ENCODE peak calls at places on chromosome 13, in eight cellular contexts. One of them, this sample, is unnamed.

GRCh38 chr13:28349371-28349770 is 145.6 kb downstream of the FLT1 start:
- DNase-seq in neural progenitor cell: no peak
- DNase-seq in brain microvascular endothelial cell: no peak
- DNase-seq in pancreas: no peak
- DNase-seq in fibroblast of pulmonary artery: no peak
- DNase-seq in mucosa of descending colon: no peak
- DNase-seq in colonic mucosa: no peak
- DNase-seq in astrocyte of the spinal cord: no peak
- DNase-seq in this sample: no peak

GRCh38 chr13:110195547-110196485 is 111.1 kb downstream of the COL4A1 start:
- DNase-seq in mucosa of descending colon: no peak
- DNase-seq in brain microvascular endothelial cell: no peak
- DNase-seq in fibroblast of pulmonary artery: no peak
- DNase-seq in pancreas: no peak
- DNase-seq in colonic mucosa: no peak
- DNase-seq in astrocyte of the spinal cord: no peak
- DNase-seq in neural progenitor cell: no peak
- DNase-seq in this sample: no peak

GRCh38 chr13:21522130-21522529 is 63.0 kb upstream of the ZDHHC20 start:
- DNase-seq in colonic mucosa: no peak
- DNase-seq in fibroblast of pulmonary artery: no peak
- DNase-seq in neural progenitor cell: no peak
- DNase-seq in pancreas: no peak
- DNase-seq in brain microvascular endothelial cell: no peak
- DNase-seq in astrocyte of the spinal cord: no peak
- DNase-seq in mucosa of descending colon: no peak
- DNase-seq in this sample: no peak

GRCh38 chr13:41411536-41411935 is 45.8 kb upstream of the RGCC start:
- DNase-seq in colonic mucosa: no peak
- DNase-seq in astrocyte of the spinal cord: peak
- DNase-seq in fibroblast of pulmonary artery: peak
- DNase-seq in mucosa of descending colon: peak
- DNase-seq in brain microvascular endothelial cell: peak
- DNase-seq in pancreas: no peak
- DNase-seq in neural progenitor cell: peak
- DNase-seq in this sample: peak

GRCh38 chr13:110306340-110306959 is 507 bp downstream of the COL4A1 start:
- DNase-seq in astrocyte of the spinal cord: no peak
- DNase-seq in fibroblast of pulmonary artery: peak
- DNase-seq in brain microvascular endothelial cell: no peak
- DNase-seq in pancreas: no peak
- DNase-seq in colonic mucosa: no peak
- DNase-seq in neural progenitor cell: peak
- DNase-seq in mucosa of descending colon: no peak
- DNase-seq in this sample: no peak

GRCh38 chr13:109191422-109191821 is 562.0 kb downstream of the MYO16 start:
- DNase-seq in astrocyte of the spinal cord: no peak
- DNase-seq in neural progenitor cell: no peak
- DNase-seq in pancreas: no peak
- DNase-seq in mucosa of descending colon: no peak
- DNase-seq in fibroblast of pulmonary artery: peak
- DNase-seq in colonic mucosa: no peak
- DNase-seq in brain microvascular endothelial cell: no peak
- DNase-seq in this sample: no peak

GRCh38 chr13:37460211-37460610 is 138.4 kb downstream of the POSTN start:
- DNase-seq in fibroblast of pulmonary artery: no peak
- DNase-seq in mucosa of descending colon: no peak
- DNase-seq in astrocyte of the spinal cord: no peak
- DNase-seq in colonic mucosa: no peak
- DNase-seq in pancreas: no peak
- DNase-seq in brain microvascular endothelial cell: no peak
- DNase-seq in neural progenitor cell: no peak
- DNase-seq in this sample: no peak

GRCh38 chr13:50685491-50685890 is 158.0 kb downstream of the DLEU7 start:
- DNase-seq in mucosa of descending colon: peak
- DNase-seq in fibroblast of pulmonary artery: peak
- DNase-seq in astrocyte of the spinal cord: peak
- DNase-seq in pancreas: peak
- DNase-seq in brain microvascular endothelial cell: peak
- DNase-seq in neural progenitor cell: peak
- DNase-seq in colonic mucosa: peak
- DNase-seq in this sample: peak

GRCh38 chr13:40187324-40187795 is 479.1 kb downstream of the FOXO1 start:
- DNase-seq in colonic mucosa: no peak
- DNase-seq in pancreas: no peak
- DNase-seq in astrocyte of the spinal cord: no peak
- DNase-seq in brain microvascular endothelial cell: no peak
- DNase-seq in mucosa of descending colon: peak
- DNase-seq in neural progenitor cell: no peak
- DNase-seq in fibroblast of pulmonary artery: no peak
- DNase-seq in this sample: no peak

GRCh38 chr13:60922526-60923231 is 493.0 kb downstream of the PCDH20 start:
- DNase-seq in mucosa of descending colon: no peak
- DNase-seq in pancreas: no peak
- DNase-seq in brain microvascular endothelial cell: no peak
- DNase-seq in fibroblast of pulmonary artery: no peak
- DNase-seq in astrocyte of the spinal cord: no peak
- DNase-seq in neural progenitor cell: no peak
- DNase-seq in colonic mucosa: no peak
- DNase-seq in this sample: no peak

GRCh38 chr13:49494645-49495044 is 1.1 kb upstream of the PHF11 start:
- DNase-seq in fibroblast of pulmonary artery: no peak
- DNase-seq in colonic mucosa: no peak
- DNase-seq in astrocyte of the spinal cord: no peak
- DNase-seq in mucosa of descending colon: no peak
- DNase-seq in neural progenitor cell: no peak
- DNase-seq in brain microvascular endothelial cell: no peak
- DNase-seq in pancreas: no peak
- DNase-seq in this sample: no peak

GRCh38 chr13:80030491-80030890 is 310.4 kb downstream of the SPRY2 start:
- DNase-seq in brain microvascular endothelial cell: no peak
- DNase-seq in fibroblast of pulmonary artery: peak
- DNase-seq in pancreas: no peak
- DNase-seq in colonic mucosa: peak
- DNase-seq in mucosa of descending colon: peak
- DNase-seq in astrocyte of the spinal cord: no peak
- DNase-seq in neural progenitor cell: peak
- DNase-seq in this sample: peak

GRCh38 chr13:85031771-85032170 is 767.4 kb downstream of the SLITRK6 start:
- DNase-seq in brain microvascular endothelial cell: no peak
- DNase-seq in fibroblast of pulmonary artery: no peak
- DNase-seq in colonic mucosa: no peak
- DNase-seq in pancreas: no peak
- DNase-seq in astrocyte of the spinal cord: no peak
- DNase-seq in mucosa of descending colon: no peak
- DNase-seq in neural progenitor cell: no peak
- DNase-seq in this sample: no peak

GRCh38 chr13:71320452-71320851 is 546.6 kb downstream of the DACH1 start:
- DNase-seq in colonic mucosa: peak
- DNase-seq in neural progenitor cell: peak
- DNase-seq in brain microvascular endothelial cell: peak
- DNase-seq in mucosa of descending colon: peak
- DNase-seq in pancreas: no peak
- DNase-seq in astrocyte of the spinal cord: peak
- DNase-seq in fibroblast of pulmonary artery: peak
- DNase-seq in this sample: no peak

GRCh38 chr13:74288361-74288911 is 154.2 kb upstream of the KLF12 start:
- DNase-seq in brain microvascular endothelial cell: no peak
- DNase-seq in astrocyte of the spinal cord: peak
- DNase-seq in pancreas: no peak
- DNase-seq in neural progenitor cell: peak
- DNase-seq in colonic mucosa: peak
- DNase-seq in fibroblast of pulmonary artery: no peak
- DNase-seq in mucosa of descending colon: peak
- DNase-seq in this sample: no peak

GRCh38 chr13:74289861-74290260 is 155.7 kb upstream of the KLF12 start:
- DNase-seq in mucosa of descending colon: no peak
- DNase-seq in neural progenitor cell: no peak
- DNase-seq in pancreas: no peak
- DNase-seq in brain microvascular endothelial cell: no peak
- DNase-seq in astrocyte of the spinal cord: no peak
- DNase-seq in colonic mucosa: no peak
- DNase-seq in fibroblast of pulmonary artery: no peak
- DNase-seq in this sample: no peak

GRCh38 chr13:74289130-74289529 is 154.9 kb upstream of the KLF12 start:
- DNase-seq in mucosa of descending colon: no peak
- DNase-seq in fibroblast of pulmonary artery: no peak
- DNase-seq in astrocyte of the spinal cord: no peak
- DNase-seq in brain microvascular endothelial cell: no peak
- DNase-seq in pancreas: no peak
- DNase-seq in colonic mucosa: no peak
- DNase-seq in neural progenitor cell: no peak
- DNase-seq in this sample: no peak

GRCh38 chr13:74290324-74290773 is 156.1 kb upstream of the KLF12 start:
- DNase-seq in brain microvascular endothelial cell: peak
- DNase-seq in colonic mucosa: no peak
- DNase-seq in neural progenitor cell: peak
- DNase-seq in pancreas: peak
- DNase-seq in fibroblast of pulmonary artery: peak
- DNase-seq in mucosa of descending colon: peak
- DNase-seq in astrocyte of the spinal cord: peak
- DNase-seq in this sample: peak

GRCh38 chr13:74287672-74288169 is 153.5 kb upstream of the KLF12 start:
- DNase-seq in brain microvascular endothelial cell: peak
- DNase-seq in astrocyte of the spinal cord: peak
- DNase-seq in pancreas: peak
- DNase-seq in mucosa of descending colon: peak
- DNase-seq in colonic mucosa: peak
- DNase-seq in neural progenitor cell: peak
- DNase-seq in fibroblast of pulmonary artery: peak
- DNase-seq in this sample: peak
- H3K4me3 ChIP-seq in brain microvascular endothelial cell: peak
- H3K4me3 ChIP-seq in astrocyte of the spinal cord: peak
- H3K4me3 ChIP-seq in pancreas: peak
- H3K4me3 ChIP-seq in mucosa of descending colon: no peak
- H3K4me3 ChIP-seq in colonic mucosa: no peak
- H3K4me3 ChIP-seq in neural progenitor cell: peak
- H3K4me3 ChIP-seq in fibroblast of pulmonary artery: no peak
- H3K4me3 ChIP-seq in this sample: no peak

GRCh38 chr13:102401305-102401704 is 543 bp downstream of the FGF14 start:
- DNase-seq in colonic mucosa: no peak
- DNase-seq in fibroblast of pulmonary artery: no peak
- DNase-seq in pancreas: no peak
- DNase-seq in brain microvascular endothelial cell: no peak
- DNase-seq in mucosa of descending colon: no peak
- DNase-seq in neural progenitor cell: no peak
- DNase-seq in astrocyte of the spinal cord: peak
- DNase-seq in this sample: no peak

GRCh38 chr13:102400619-102401125 is 1.2 kb downstream of the FGF14 start:
- DNase-seq in brain microvascular endothelial cell: no peak
- DNase-seq in astrocyte of the spinal cord: peak
- DNase-seq in fibroblast of pulmonary artery: no peak
- DNase-seq in neural progenitor cell: peak
- DNase-seq in colonic mucosa: no peak
- DNase-seq in pancreas: peak
- DNase-seq in mucosa of descending colon: no peak
- DNase-seq in this sample: no peak

GRCh38 chr13:102402292-102402691 is 444 bp upstream of the FGF14 start:
- DNase-seq in mucosa of descending colon: no peak
- DNase-seq in brain microvascular endothelial cell: no peak
- DNase-seq in astrocyte of the spinal cord: peak
- DNase-seq in pancreas: peak
- DNase-seq in fibroblast of pulmonary artery: peak
- DNase-seq in neural progenitor cell: peak
- DNase-seq in colonic mucosa: no peak
- DNase-seq in this sample: peak

GRCh38 chr13:102399791-102400618 is 1.8 kb downstream of the FGF14 start:
- DNase-seq in fibroblast of pulmonary artery: no peak
- DNase-seq in neural progenitor cell: peak
- DNase-seq in astrocyte of the spinal cord: no peak
- DNase-seq in mucosa of descending colon: no peak
- DNase-seq in colonic mucosa: no peak
- DNase-seq in brain microvascular endothelial cell: no peak
- DNase-seq in pancreas: peak
- DNase-seq in this sample: no peak

GRCh38 chr13:102401755-102402154 is at the start of gene FGF14:
- DNase-seq in pancreas: no peak
- DNase-seq in fibroblast of pulmonary artery: no peak
- DNase-seq in brain microvascular endothelial cell: no peak
- DNase-seq in astrocyte of the spinal cord: peak
- DNase-seq in mucosa of descending colon: no peak
- DNase-seq in neural progenitor cell: peak
- DNase-seq in colonic mucosa: no peak
- DNase-seq in this sample: no peak
- H3K4me3 ChIP-seq in pancreas: peak
- H3K4me3 ChIP-seq in fibroblast of pulmonary artery: no peak
- H3K4me3 ChIP-seq in brain microvascular endothelial cell: peak
- H3K4me3 ChIP-seq in astrocyte of the spinal cord: peak
- H3K4me3 ChIP-seq in mucosa of descending colon: no peak
- H3K4me3 ChIP-seq in neural progenitor cell: peak
- H3K4me3 ChIP-seq in colonic mucosa: peak
- H3K4me3 ChIP-seq in this sample: peak

DNA sequence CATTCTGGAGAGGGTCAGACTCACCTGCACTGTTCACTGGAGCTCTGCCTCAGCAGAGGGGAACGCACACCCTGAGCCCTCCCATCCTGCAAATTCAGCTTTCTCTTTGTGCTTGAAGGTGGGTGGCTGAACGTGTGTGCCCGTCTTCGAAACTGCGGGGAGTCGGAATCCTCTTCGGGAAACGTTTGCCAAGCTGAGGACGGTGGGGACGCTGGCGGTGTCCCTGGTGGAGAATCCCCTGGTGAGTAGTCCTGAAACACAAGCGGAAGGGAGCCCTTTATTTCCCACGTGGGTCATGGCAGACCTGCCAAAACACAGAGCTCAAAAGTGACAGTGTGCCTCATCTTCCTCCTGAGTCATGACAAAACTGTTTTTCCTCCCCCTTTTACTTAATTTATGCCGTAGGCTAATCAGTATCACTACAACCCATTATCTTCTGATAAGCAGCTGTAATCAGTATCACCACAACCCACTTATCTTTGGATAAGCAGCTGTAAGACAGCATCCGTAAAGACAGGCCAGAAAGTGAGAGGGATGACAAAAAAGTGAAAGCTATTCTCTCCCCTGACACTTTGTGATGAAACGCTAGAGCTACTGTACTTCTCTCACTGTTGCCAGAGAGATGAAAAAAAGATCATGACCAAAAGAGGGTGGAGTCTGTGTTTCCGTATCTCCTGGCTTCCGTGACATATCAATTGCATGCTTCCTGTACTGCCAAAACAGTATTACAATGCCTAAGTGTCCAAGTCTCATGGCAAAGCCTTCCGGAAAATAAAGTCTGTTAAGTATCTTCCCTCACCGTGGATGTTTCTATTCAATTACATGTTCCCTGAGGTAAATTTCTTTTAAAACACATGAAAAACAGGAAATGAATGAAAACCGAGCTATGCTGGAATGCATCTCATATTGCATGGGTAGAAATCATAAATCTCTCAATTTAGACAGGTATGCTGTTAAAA is 155.5 kb downstream of the TBC1D4 start:
- DNase-seq in astrocyte of the spinal cord: peak
- DNase-seq in pancreas: no peak
- DNase-seq in neural progenitor cell: no peak
- DNase-seq in mucosa of descending colon: no peak
- DNase-seq in colonic mucosa: no peak
- DNase-seq in fibroblast of pulmonary artery: peak
- DNase-seq in brain microvascular endothelial cell: peak
- DNase-seq in this sample: no peak
- H3K4me3 ChIP-seq in astrocyte of the spinal cord: no peak
- H3K4me3 ChIP-seq in pancreas: no peak
- H3K4me3 ChIP-seq in neural progenitor cell: no peak
- H3K4me3 ChIP-seq in mucosa of descending colon: no peak
- H3K4me3 ChIP-seq in colonic mucosa: no peak
- H3K4me3 ChIP-seq in fibroblast of pulmonary artery: peak
- H3K4me3 ChIP-seq in brain microvascular endothelial cell: no peak
- H3K4me3 ChIP-seq in this sample: no peak

GRCh38 chr13:44575035-44575434 is 1.1 kb downstream of the TSC22D1 start:
- DNase-seq in neural progenitor cell: no peak
- DNase-seq in mucosa of descending colon: no peak
- DNase-seq in colonic mucosa: no peak
- DNase-seq in pancreas: no peak
- DNase-seq in brain microvascular endothelial cell: no peak
- DNase-seq in fibroblast of pulmonary artery: no peak
- DNase-seq in astrocyte of the spinal cord: no peak
- DNase-seq in this sample: no peak
- H3K4me3 ChIP-seq in neural progenitor cell: peak
- H3K4me3 ChIP-seq in mucosa of descending colon: no peak
- H3K4me3 ChIP-seq in colonic mucosa: no peak
- H3K4me3 ChIP-seq in pancreas: peak
- H3K4me3 ChIP-seq in brain microvascular endothelial cell: peak
- H3K4me3 ChIP-seq in fibroblast of pulmonary artery: peak
- H3K4me3 ChIP-seq in astrocyte of the spinal cord: peak
- H3K4me3 ChIP-seq in this sample: peak